ENCODE peak calls at places on chromosomes 13 and 19, in seven cellular contexts. J, A, L, C, K, W and O are unnamed samples.

GRCh38 chr13:110317093-110317492 is 10.0 kb downstream of the COL4A2 start:
- DNase-seq in C (no peak), K (no peak), A (no peak), J (no peak), L (no peak), W (no peak), O (no peak)

GRCh38 chr13:49669735-49670309 is 21.5 kb downstream of the EBPL start:
- DNase-seq in K (no peak), J (peak), A (peak), W (peak), C (no peak), L (peak), O (peak)

GRCh38 chr13:33119886-33120543 is 103.8 kb downstream of the KL start:
- DNase-seq in A (peak), K (no peak), C (no peak), L (no peak), W (no peak), J (peak), O (peak)

GRCh38 chr13:51643114-51643881 is 59.0 kb downstream of the WDFY2 start:
- DNase-seq in L (no peak), C (no peak), W (peak), J (no peak), K (no peak), A (peak), O (no peak)

GRCh38 chr13:102003848-102004570 is 397.8 kb downstream of the FGF14 start:
- DNase-seq in C (no peak), L (no peak), J (no peak), K (no peak), W (no peak), A (no peak), O (no peak)

GRCh38 chr13:111112196-111112595 is 2.9 kb upstream of the ARHGEF7 start:
- DNase-seq in K (no peak), J (no peak), C (no peak), A (no peak), W (no peak), L (no peak), O (no peak)

GRCh38 chr19:13164370-13165090 is 14.3 kb downstream of the IER2 start:
- DNase-seq in L (peak), A (peak), J (no peak), W (peak), C (peak), K (no peak), O (peak)

GRCh38 chr13:112726018-112726767 is 36.4 kb downstream of the ATP11A start:
- DNase-seq in C (no peak), K (no peak), A (no peak), J (no peak), W (no peak), L (no peak), O (no peak)

GRCh38 chr19:2494447-2495129 is 18.7 kb downstream of the GADD45B start:
- DNase-seq in K (no peak), L (peak), W (no peak), J (no peak), A (peak), C (no peak), O (peak)

GRCh38 chr13:30033681-30034447 is 183.4 kb upstream of the UBL3 start:
- DNase-seq in L (no peak), J (no peak), K (no peak), C (no peak), A (peak), W (no peak), O (no peak)

GRCh38 chr19:3284759-3285646 is 60.5 kb downstream of the CELF5 start:
- DNase-seq in K (no peak), J (peak), W (peak), C (peak), A (peak), L (peak), O (peak)

GRCh38 chr13:75704942-75705320 is 68.8 kb downstream of the LMO7 start:
- DNase-seq in J (peak), K (no peak), L (no peak), C (no peak), A (no peak), W (no peak), O (no peak)

GRCh38 chr19:34336781-34337271 is 28.2 kb upstream of the GPI start:
- DNase-seq in W (no peak), K (no peak), C (no peak), A (peak), J (peak), L (no peak), O (peak)

GRCh38 chr19:3263866-3264265 is 39.4 kb downstream of the CELF5 start:
- DNase-seq in J (no peak), W (no peak), K (no peak), A (no peak), C (no peak), L (no peak), O (no peak)

GRCh38 chr19:50933640-50934039 is 19.2 kb downstream of the KLK5 start:
- DNase-seq in K (no peak), C (no peak), W (no peak), L (no peak), A (peak), J (no peak), O (no peak)

GRCh38 chr13:99559560-99559959 is 58.3 kb downstream of the TM9SF2 start:
- DNase-seq in K (no peak), L (no peak), C (no peak), W (peak), J (no peak), A (no peak), O (no peak)

GRCh38 chr13:95745289-95745688 is 68.3 kb downstream of the DNAJC3 start:
- DNase-seq in J (no peak), A (no peak), L (no peak), K (no peak), C (peak), W (no peak), O (no peak)

GRCh38 chr19:16325161-16325527 is 518 bp downstream of the KLF2 start:
- DNase-seq in A (no peak), K (no peak), J (no peak), C (no peak), W (no peak), L (peak), O (peak)

GRCh38 chr13:80374453-80374852 is 33.5 kb upstream of the SPRY2 start:
- DNase-seq in W (no peak), C (no peak), A (no peak), L (no peak), J (no peak), K (no peak), O (no peak)

GRCh38 chr19:49767380-49767779 is 579 bp downstream of the AP2A1 start:
- DNase-seq in W (no peak), C (no peak), L (no peak), K (no peak), J (no peak), A (no peak), O (no peak)

GRCh38 chr19:2266183-2266993 is 10.2 kb upstream of the JSRP1 start:
- DNase-seq in A (peak), W (peak), C (no peak), L (peak), K (peak), J (no peak), O (peak)

GRCh38 chr19:46903458-46903857 is 42.7 kb downstream of the ARHGAP35 start:
- DNase-seq in K (no peak), J (no peak), A (no peak), C (no peak), L (no peak), W (no peak), O (no peak)

GRCh38 chr13:76845865-76846264 is 40.3 kb downstream of the KCTD12 start:
- DNase-seq in A (no peak), W (no peak), L (no peak), C (no peak), J (no peak), K (no peak), O (no peak)

GRCh38 chr19:16527971-16528521 is 14.2 kb downstream of the CHERP start:
- DNase-seq in A (no peak), W (no peak), J (no peak), L (peak), C (no peak), K (no peak), O (peak)

GRCh38 chr19:40741527-40742390 is 8.5 kb downstream of the ACTMAP start:
- DNase-seq in C (no peak), A (no peak), W (no peak), J (no peak), L (no peak), K (no peak), O (no peak)

GRCh38 chr19:18112989-18113478 is 15.5 kb downstream of the MAST3 start:
- DNase-seq in C (no peak), J (peak), K (no peak), W (peak), L (peak), A (peak), O (peak)

GRCh38 chr19:28426902-28427232 is 786.1 kb downstream of the UQCRFS1 start:
- DNase-seq in W (no peak), A (no peak), J (no peak), K (no peak), C (no peak), L (peak), O (no peak)

GRCh38 chr13:50581586-50582196 is 261.8 kb downstream of the DLEU7 start:
- DNase-seq in K (no peak), W (no peak), C (no peak), A (no peak), J (no peak), L (no peak), O (no peak)

GRCh38 chr19:8557637-8558238 is 19.5 kb downstream of the MYO1F start:
- DNase-seq in C (no peak), J (no peak), W (no peak), K (no peak), L (no peak), A (no peak), O (no peak)

DNA sequence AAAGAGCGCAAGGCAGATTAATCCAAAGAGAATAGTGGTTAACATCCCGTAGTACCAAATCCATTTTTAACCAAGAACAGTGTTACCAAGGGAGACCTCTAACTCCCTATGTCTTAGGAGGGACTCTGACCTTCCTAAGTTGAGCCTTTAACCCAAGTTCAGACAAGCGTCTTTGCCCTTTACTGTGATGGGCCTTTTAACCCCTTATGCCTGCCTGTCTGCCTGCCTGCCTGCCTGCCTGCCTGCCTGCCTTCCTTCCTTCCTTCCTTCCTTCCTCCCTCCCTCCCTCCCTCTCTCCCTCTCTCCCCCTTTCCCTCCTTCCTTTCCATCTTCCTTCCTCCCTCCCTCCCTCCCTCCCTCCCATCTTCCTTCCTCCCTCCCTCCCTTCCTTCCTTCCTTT is 32.6 kb downstream of the CEACAM1 start:
- DNase-seq in W (no peak), L (no peak), K (no peak), A (no peak), J (no peak), C (no peak), O (no peak)
- TF ChIP-seq RAD21 in W (no peak), L (no peak), K (no peak), A (no peak), J (no peak), C (no peak), O (no peak)

DNA sequence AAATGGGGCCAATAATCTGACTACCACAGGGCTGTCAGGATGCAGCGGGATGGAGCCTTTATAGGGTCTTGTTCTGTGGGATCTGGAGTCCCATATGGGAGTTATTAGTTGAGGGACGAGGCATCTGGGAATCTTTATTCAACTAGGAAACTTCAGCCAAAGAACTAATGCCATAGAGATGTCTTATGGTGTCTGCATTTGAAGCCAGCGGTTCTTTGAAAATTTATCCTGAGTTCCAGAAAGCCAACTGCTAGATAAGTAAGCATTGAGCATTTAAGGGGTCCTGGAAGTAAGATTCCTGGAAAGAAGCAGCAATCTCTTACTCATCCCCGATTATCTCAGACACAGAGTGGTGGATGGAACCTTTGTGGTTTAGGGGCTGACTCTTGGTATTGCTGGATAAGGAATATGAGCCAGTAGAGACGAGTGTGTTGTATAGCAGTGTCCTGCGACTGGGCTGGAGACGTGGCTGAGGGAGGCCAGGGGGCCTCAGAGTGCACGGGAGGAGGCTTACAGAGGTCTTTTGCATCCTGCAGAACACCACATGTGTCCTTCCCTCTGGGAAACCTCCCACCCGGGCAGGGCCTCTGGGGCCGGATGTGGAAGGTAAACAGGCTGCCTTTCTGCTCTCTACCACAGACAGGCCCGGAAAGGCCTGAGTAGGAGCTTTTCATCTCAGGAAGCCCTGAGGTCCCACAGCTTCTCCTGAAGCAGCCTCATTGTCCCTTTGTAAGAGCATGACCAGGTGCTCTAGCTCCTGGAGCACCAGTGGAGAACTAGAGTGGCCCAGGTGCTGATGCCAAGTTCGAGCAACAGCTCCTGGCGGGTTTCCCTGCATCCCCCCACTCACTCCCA is 28.8 kb downstream of the ACTN4 start:
- DNase-seq in K (no peak), C (no peak), L (peak), A (peak), J (no peak), W (no peak), O (no peak)
- H2AFZ ChIP-seq in K (no peak), C (no peak), L (no peak), A (no peak), J (no peak), W (no peak), O (no peak)

GRCh38 chr13:21742041-21742440 is 71.2 kb downstream of the FGF9 start:
- DNase-seq in K (no peak), J (no peak), L (no peak), A (no peak), W (no peak), C (no peak), O (no peak)

GRCh38 chr13:21741396-21741795 is 70.5 kb downstream of the FGF9 start:
- DNase-seq in A (no peak), W (no peak), J (no peak), C (no peak), L (no peak), K (no peak), O (no peak)

GRCh38 chr13:21738636-21739035 is 67.8 kb downstream of the FGF9 start:
- DNase-seq in A (no peak), K (no peak), W (no peak), L (no peak), C (no peak), J (no peak), O (no peak)

GRCh38 chr13:21736926-21737325 is 66.1 kb downstream of the FGF9 start:
- DNase-seq in W (no peak), A (no peak), J (no peak), K (no peak), C (no peak), L (no peak), O (no peak)

GRCh38 chr13:21739771-21740170 is 68.9 kb downstream of the FGF9 start:
- DNase-seq in K (no peak), L (no peak), W (no peak), C (no peak), A (peak), J (no peak), O (no peak)
- TF ChIP-seq RAD21 in K (no peak), L (no peak), W (no peak), C (no peak), A (no peak), J (no peak), O (no peak)

GRCh38 chr19:44723299-44723951 is 24.5 kb downstream of the CEACAM16 start:
- DNase-seq in C (no peak), K (no peak), W (no peak), L (no peak), J (no peak), A (no peak), O (no peak)

GRCh38 chr19:44718441-44719261 is 19.7 kb downstream of the CEACAM16 start:
- DNase-seq in J (no peak), C (no peak), A (peak), W (peak), L (no peak), K (no peak), O (no peak)

GRCh38 chr19:44719262-44719701 is 20.3 kb downstream of the CEACAM16 start:
- DNase-seq in C (no peak), W (no peak), J (no peak), L (no peak), A (no peak), K (no peak), O (no peak)

GRCh38 chr19:44722131-44723121 is 23.5 kb downstream of the CEACAM16 start:
- DNase-seq in A (no peak), W (no peak), C (no peak), K (peak), L (no peak), J (no peak), O (no peak)

DNA sequence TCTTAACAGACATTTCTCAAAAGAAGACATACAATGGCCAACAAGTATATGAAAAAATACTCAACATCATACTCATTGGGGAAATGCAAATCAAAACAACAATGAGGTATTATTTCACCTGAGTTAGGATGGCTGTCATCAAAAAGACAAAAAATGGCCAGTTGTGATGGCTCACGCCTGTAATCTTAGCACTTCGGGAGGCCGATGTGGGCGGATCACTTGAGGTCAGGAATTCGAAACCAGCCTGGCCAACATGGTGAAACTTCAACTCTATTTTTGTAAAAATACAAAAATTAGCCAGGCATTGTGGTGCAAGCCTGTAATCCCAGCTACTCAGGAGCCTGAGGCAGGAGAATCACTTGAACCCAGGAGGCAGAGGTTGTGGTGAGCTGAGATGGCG is 22.0 kb downstream of the CEACAM16 start:
- DNase-seq in C (no peak), W (no peak), L (no peak), K (no peak), J (no peak), A (no peak), O (no peak)
- H2AFZ ChIP-seq in C (no peak), W (no peak), L (no peak), K (no peak), J (no peak), A (no peak), O (no peak)

DNA sequence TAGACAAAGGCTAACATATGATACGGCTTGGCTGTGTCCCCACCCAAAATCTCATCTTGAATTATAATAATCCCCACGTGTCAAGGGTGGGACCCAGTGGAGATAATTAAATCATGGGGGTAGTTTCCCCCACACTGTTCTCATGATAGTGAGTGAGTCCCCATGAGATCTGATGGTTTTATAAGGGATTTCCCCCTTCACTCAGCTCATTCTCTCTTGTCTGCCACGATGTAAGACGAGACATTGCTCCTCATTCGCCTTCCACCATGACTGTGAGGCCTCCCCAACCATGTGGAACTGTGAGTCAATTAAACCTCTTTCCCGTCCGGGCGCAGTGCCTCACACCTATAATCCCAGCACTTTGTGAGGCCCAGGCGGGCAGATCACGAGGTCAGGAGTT is 143.5 kb downstream of the RXFP2 start:
- DNase-seq in W (no peak), K (no peak), A (no peak), J (no peak), L (no peak), C (no peak), O (no peak)
- TF ChIP-seq RAD21 in W (no peak), K (no peak), A (no peak), J (no peak), L (no peak), C (no peak), O (no peak)

DNA sequence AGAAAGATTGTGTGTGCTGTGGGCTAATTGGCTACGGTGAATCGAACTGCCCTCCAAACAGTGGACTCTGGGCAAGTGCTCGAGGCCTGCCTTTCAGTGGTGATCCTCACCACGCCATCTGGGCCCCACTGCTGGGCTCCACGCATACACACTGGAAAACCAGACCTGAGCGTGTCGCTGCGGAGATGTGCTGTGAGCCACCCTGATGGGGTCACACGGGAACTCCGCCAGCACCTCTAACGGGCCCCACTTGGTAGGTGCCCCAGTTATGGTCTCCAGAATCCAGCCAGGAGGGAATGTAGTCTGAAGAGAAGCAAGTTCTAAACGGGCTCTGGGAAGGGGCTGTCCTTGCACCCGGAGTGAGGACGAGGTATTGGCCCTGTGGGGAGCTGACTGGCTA is 39.3 kb downstream of the C13orf46 start:
- DNase-seq in J (no peak), K (no peak), A (no peak), L (no peak), W (no peak), C (no peak), O (peak)
- H2AFZ ChIP-seq in J (no peak), K (no peak), A (no peak), L (no peak), W (no peak), C (peak), O (no peak)

GRCh38 chr19:10566658-10567410 is 1.0 kb upstream of the KRI1 start:
- DNase-seq in K (peak), L (no peak), J (no peak), W (no peak), A (no peak), C (no peak), O (no peak)

GRCh38 chr19:10567696-10568443 is 909 bp downstream of the CDKN2D start:
- DNase-seq in A (no peak), J (no peak), W (no peak), L (no peak), C (no peak), K (no peak), O (no peak)

GRCh38 chr19:10565028-10565566 is 713 bp downstream of the KRI1 start:
- DNase-seq in K (no peak), A (peak), W (no peak), C (no peak), L (peak), J (no peak), O (peak)

GRCh38 chr19:10566408-10566657 is 523 bp upstream of the KRI1 start:
- DNase-seq in W (no peak), C (no peak), J (no peak), L (no peak), A (no peak), K (no peak), O (no peak)

GRCh38 chr19:10565567-10566407 is at the start of gene KRI1:
- DNase-seq in K (peak), C (peak), A (peak), L (peak), J (peak), W (peak), O (peak)
- TF ChIP-seq RAD21 in K (no peak), C (peak), A (peak), L (no peak), J (no peak), W (peak), O (no peak)

GRCh38 chr13:59480857-59481256 is 682.9 kb downstream of the DIAPH3 start:
- DNase-seq in J (no peak), W (no peak), L (no peak), A (no peak), K (no peak), C (no peak), O (peak)
- H2AFZ ChIP-seq in J (no peak), W (no peak), L (no peak), A (no peak), K (no peak), C (no peak), O (peak)